ENCODE peak calls at places on chromosome 9, in four cellular contexts. V is IMR-90, E is H9, F is H1. Q is an unnamed sample.
A peak's percentile ranks its signal among the peaks of the same experiment; 100 is the strongest.

GRCh38 chr9:109253637-109254284 is 67.1 kb downstream of the EPB41L4B start:
- DNase-seq in V (peak; percentile 82), E (no peak), F (no peak), Q (no peak)

GRCh38 chr9:90851444-90851843 is 49.8 kb downstream of the SYK start:
- DNase-seq in V (no peak), E (peak; percentile 22), F (no peak), Q (no peak)

GRCh38 chr9:96183751-96184150 is 118.2 kb downstream of the HSD17B3 start:
- DNase-seq in V (no peak), E (no peak), F (no peak), Q (no peak)

GRCh38 chr9:91059713-91060112 is 258.1 kb downstream of the SYK start:
- DNase-seq in V (no peak), E (no peak), F (no peak), Q (no peak)

GRCh38 chr9:63816742-63817621 is 1468.0 kb downstream of the FOXD4L5 start:
- DNase-seq in V (peak; percentile 82), E (peak; percentile 99), F (peak; percentile 93), Q (peak; percentile 87)

GRCh38 chr9:131046581-131047202 is 37.7 kb downstream of the LAMC3 start:
- DNase-seq in V (peak; percentile 49), E (peak; percentile 83), F (peak; percentile 46), Q (peak; percentile 67)

GRCh38 chr9:92564479-92564878 is 28.7 kb upstream of the ECM2 start:
- DNase-seq in V (peak; percentile 73), E (no peak), F (no peak), Q (no peak)

GRCh38 chr9:95516736-95517558 is at the start of gene PTCH1:
- DNase-seq in V (peak; percentile 52), E (peak; percentile 70), F (no peak), Q (no peak)

GRCh38 chr9:21770877-21771560 is 31.4 kb upstream of the MTAP start:
- DNase-seq in V (peak; percentile 88), E (no peak), F (no peak), Q (no peak)

GRCh38 chr9:76464706-76465105 is 5.7 kb downstream of the GCNT1 start:
- DNase-seq in V (no peak), E (no peak), F (no peak), Q (no peak)
- H3K27ac ChIP-seq in V (no peak overlapping the region), E (no peak overlapping the region), F (no peak overlapping the region), Q (no peak overlapping the region)

GRCh38 chr9:126380447-126380846 is 53.8 kb downstream of the MVB12B start:
- DNase-seq in V (no peak), E (peak; percentile 44), F (no peak), Q (no peak)
- H2AK5ac ChIP-seq in V (no peak overlapping the region), E (no peak overlapping the region), F (no peak overlapping the region), Q (no peak overlapping the region)

GRCh38 chr9:133459476-133460404 is at the start of gene CACFD1:
- DNase-seq in V (peak; percentile 81), E (peak; percentile 98), F (peak; percentile 95), Q (peak; percentile 98)
- H3K23ac ChIP-seq in V (peak within 1 kb of the TSS; percentile 87), E (no peak within 1 kb of the TSS), F (no peak within 1 kb of the TSS), Q (peak within 1 kb of the TSS; percentile 97)

GRCh38 chr9:3509926-3510325 is 15.9 kb downstream of the RFX3 start:
- DNase-seq in V (no peak), E (no peak), F (no peak), Q (no peak)

GRCh38 chr9:3507395-3508077 is 18.3 kb downstream of the RFX3 start:
- DNase-seq in V (no peak), E (no peak), F (no peak), Q (no peak)

GRCh38 chr9:3508531-3509374 is 17.0 kb downstream of the RFX3 start:
- DNase-seq in V (peak; percentile 37), E (no peak), F (no peak), Q (no peak)

GRCh38 chr9:3506164-3506563 is 19.6 kb downstream of the RFX3 start:
- DNase-seq in V (no peak), E (no peak), F (no peak), Q (no peak)

DNA sequence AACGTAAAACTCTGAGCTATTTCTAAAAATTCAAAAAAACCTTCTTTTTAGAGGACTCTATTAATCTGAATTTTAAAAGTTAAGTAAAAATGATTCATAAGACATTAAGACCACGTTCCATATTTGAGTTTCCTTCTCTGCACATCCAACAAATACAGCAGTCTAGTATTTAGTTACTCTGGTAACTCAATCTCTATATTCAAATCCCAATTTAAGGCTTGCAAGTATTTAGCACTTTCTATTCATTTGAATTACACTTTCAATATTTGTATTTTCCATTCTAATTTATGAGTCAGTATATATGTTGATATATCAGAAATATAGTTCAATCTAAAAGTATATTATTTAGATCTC is 17.7 kb downstream of the RFX3 start:
- DNase-seq in V (no peak), E (no peak), F (no peak), Q (no peak)
- H3K27ac ChIP-seq in V (no peak overlapping the region), E (no peak overlapping the region), F (no peak overlapping the region), Q (no peak overlapping the region)

GRCh38 chr9:76701441-76702031 is 62.7 kb upstream of the PCA3 start:
- DNase-seq in V (no peak), E (no peak), F (no peak), Q (peak; percentile 37)
- H2AK5ac ChIP-seq in V (no peak overlapping the region), E (no peak overlapping the region), F (no peak overlapping the region), Q (no peak overlapping the region)